ENCODE peak calls at places on chromosomes 13 and 19, in eight cellular contexts. Z, A, D, N, F, U, P and V are unnamed samples.

GRCh38 chr13:76600086-76600485 is 286.1 kb downstream of the KCTD12 start:
- DNase-seq in Z (peak), D (no peak), P (no peak), N (no peak), F (no peak), U (no peak), A (peak), V (no peak)

GRCh38 chr19:3827306-3827705 is 41.1 kb upstream of the MATK start:
- DNase-seq in P (no peak), N (no peak), D (no peak), Z (no peak), F (no peak), U (no peak), A (no peak), V (no peak)

GRCh38 chr13:99446242-99446641 is 55.0 kb upstream of the TM9SF2 start:
- DNase-seq in A (no peak), U (no peak), F (no peak), P (no peak), D (no peak), N (no peak), Z (no peak), V (no peak)

GRCh38 chr13:80379245-80379644 is 38.3 kb upstream of the SPRY2 start:
- DNase-seq in F (no peak), U (no peak), A (peak), D (no peak), Z (peak), N (no peak), P (peak), V (no peak)

GRCh38 chr13:32881074-32881791 is 135.0 kb upstream of the KL start:
- DNase-seq in P (peak), Z (peak), U (no peak), A (peak), F (no peak), N (peak), D (no peak), V (no peak)

GRCh38 chr19:3575949-3576673 is 3.4 kb downstream of the HMG20B start:
- DNase-seq in F (no peak), A (no peak), Z (no peak), P (no peak), N (no peak), D (no peak), U (no peak), V (no peak)

GRCh38 chr13:53020764-53021332 is 7.8 kb upstream of the OLFM4 start:
- DNase-seq in N (no peak), F (no peak), P (no peak), Z (no peak), U (no peak), D (no peak), A (no peak), V (no peak)

GRCh38 chr13:33784738-33785137 is 33.2 kb upstream of the RFC3 start:
- DNase-seq in N (no peak), F (no peak), U (no peak), D (no peak), P (no peak), A (no peak), Z (no peak), V (no peak)

GRCh38 chr13:39603424-39603947 is 493 bp upstream of the LHFPL6 start:
- DNase-seq in D (no peak), F (no peak), Z (peak), U (no peak), A (peak), P (peak), N (peak), V (peak)

GRCh38 chr19:16541526-16542044 is 652 bp downstream of the CHERP start:
- DNase-seq in P (no peak), N (no peak), Z (peak), F (no peak), A (peak), U (no peak), D (no peak), V (no peak)

GRCh38 chr19:6765738-6766356 is 1.4 kb downstream of the SH2D3A start:
- DNase-seq in P (no peak), N (no peak), A (no peak), D (peak), U (no peak), Z (no peak), F (no peak), V (no peak)

GRCh38 chr13:32330438-32330837 is 15.1 kb downstream of the BRCA2 start:
- DNase-seq in F (no peak), Z (peak), N (no peak), U (no peak), P (peak), D (no peak), A (peak), V (no peak)

GRCh38 chr19:45507864-45508680 is 793 bp downstream of the VASP start:
- DNase-seq in U (no peak), P (peak), N (peak), D (peak), Z (no peak), A (peak), F (no peak), V (no peak)

GRCh38 chr19:11335449-11336146 is 3.9 kb downstream of the RAB3D start:
- DNase-seq in P (no peak), Z (no peak), F (no peak), D (no peak), U (no peak), A (no peak), N (no peak), V (no peak)

GRCh38 chr19:45125975-45126493 is 33.1 kb downstream of the PPP1R37 start:
- DNase-seq in N (peak), P (peak), F (peak), D (peak), Z (peak), A (peak), U (no peak), V (peak)

GRCh38 chr19:18160792-18161690 is 8.1 kb downstream of the PIK3R2 start:
- DNase-seq in F (peak), P (peak), U (peak), Z (peak), D (peak), N (peak), A (peak), V (peak)

GRCh38 chr13:100619940-100620339 is 31.4 kb upstream of the GGACT start:
- DNase-seq in U (no peak), D (no peak), Z (no peak), N (no peak), A (no peak), P (no peak), F (no peak), V (no peak)

GRCh38 chr19:32537626-32538025 is 43.4 kb upstream of the PDCD5 start:
- DNase-seq in N (no peak), F (no peak), A (no peak), D (no peak), Z (no peak), P (no peak), U (no peak), V (no peak)

GRCh38 chr13:18951412-18951811 is 230.2 kb downstream of the TUBA3C start:
- DNase-seq in F (no peak), Z (no peak), D (no peak), U (peak), A (no peak), P (no peak), N (no peak), V (no peak)

GRCh38 chr19:41398042-41398403 is 405 bp downstream of the BCKDHA start:
- DNase-seq in Z (no peak), U (no peak), D (no peak), N (no peak), F (no peak), P (no peak), A (no peak), V (no peak)

GRCh38 chr13:103517066-103517767 is 451.0 kb upstream of the SLC10A2 start:
- DNase-seq in A (no peak), U (no peak), P (no peak), Z (no peak), N (no peak), F (no peak), D (no peak), V (no peak)

GRCh38 chr13:109668433-109669233 is 117.8 kb downstream of the IRS2 start:
- DNase-seq in U (no peak), F (no peak), P (no peak), D (no peak), N (no peak), A (no peak), Z (no peak), V (no peak)

GRCh38 chr13:111949311-111949710 is 117.6 kb upstream of the SOX1 start:
- DNase-seq in U (peak), Z (no peak), N (no peak), A (no peak), P (no peak), D (no peak), F (no peak), V (no peak)

GRCh38 chr19:41795031-41795461 is 1.3 kb upstream of the CEACAM3 start:
- DNase-seq in P (peak), D (peak), N (no peak), F (peak), U (no peak), A (peak), Z (peak), V (peak)

GRCh38 chr19:52099497-52100138 is 4.1 kb upstream of the ZNF841 start:
- DNase-seq in F (no peak), D (no peak), A (no peak), N (no peak), Z (peak), P (no peak), U (no peak), V (no peak)

GRCh38 chr13:109771926-109772325 is 14.5 kb downstream of the IRS2 start:
- DNase-seq in P (no peak), A (no peak), D (no peak), U (no peak), Z (no peak), N (no peak), F (no peak), V (no peak)

GRCh38 chr19:9043524-9043923 is 33.3 kb upstream of the MUC16 start:
- DNase-seq in Z (no peak), D (no peak), F (no peak), P (no peak), U (no peak), N (no peak), A (no peak), V (no peak)

GRCh38 chr13:100773429-100773828 is 98.8 kb upstream of the TMTC4 start:
- DNase-seq in N (no peak), F (no peak), P (no peak), U (no peak), Z (no peak), D (no peak), A (no peak), V (no peak)

GRCh38 chr19:15198006-15198356 is 2.8 kb downstream of the NOTCH3 start:
- DNase-seq in P (peak), D (no peak), F (no peak), U (no peak), N (no peak), A (no peak), Z (no peak), V (no peak)

GRCh38 chr13:32314968-32315254 is 252 bp downstream of the ZAR1L start:
- DNase-seq in N (no peak), D (peak), A (peak), Z (peak), F (no peak), P (peak), U (no peak), V (no peak)

GRCh38 chr19:42409477-42409876 is 17.7 kb downstream of the LIPE start:
- DNase-seq in P (no peak), A (no peak), F (no peak), Z (no peak), D (no peak), N (no peak), U (no peak), V (no peak)

GRCh38 chr13:109784590-109785140 is 1.7 kb downstream of the IRS2 start:
- DNase-seq in F (peak), A (peak), Z (peak), U (peak), P (peak), N (peak), D (peak), V (no peak)